ENCODE peak calls at places on chromosomes 7 and 10, in eight cellular contexts. L is fibroblast of villous mesenchyme; H is CD8-positive, alpha-beta T cell; F is spleen; T is glutamatergic neuron; J is WERI-Rb-1; P is progenitor cell of endocrine pancreas; K is Caco-2. G is an unnamed sample.
A peak's percentile ranks its signal among the peaks of the same experiment; 100 is the strongest.

GRCh38 chr7:3267928-3268690 is 32.9 kb upstream of the SDK1 start:
- DNase-seq in L (peak; percentile 96), H (no peak), F (no peak), T (peak; percentile 72), J (peak; percentile 91), P (no peak), K (no peak), G (no peak)

GRCh38 chr10:52391927-52392602 is 78.0 kb downstream of the DKK1 start:
- DNase-seq in L (no peak), H (no peak), F (no peak), T (no peak), J (no peak), P (no peak), K (no peak), G (no peak)

GRCh38 chr7:85630904-85631582 is 444.2 kb upstream of the SEMA3D start:
- DNase-seq in L (no peak), H (no peak), F (no peak), T (no peak), J (no peak), P (no peak), K (no peak), G (no peak)

GRCh38 chr10:132940791-132941465 is 1.4 kb downstream of the CFAP46 start:
- DNase-seq in L (no peak), H (no peak), F (peak; percentile 76), T (no peak), J (no peak), P (no peak), K (no peak), G (no peak)

GRCh38 chr10:3852147-3852904 is 67.3 kb upstream of the KLF6 start:
- DNase-seq in L (peak; percentile 99), H (no peak), F (peak; percentile 80), T (no peak), J (no peak), P (peak; percentile 29), K (peak; percentile 95), G (no peak)

GRCh38 chr10:11714750-11715365 is 27.3 kb upstream of the ECHDC3 start:
- DNase-seq in L (no peak), H (no peak), F (no peak), T (no peak), J (no peak), P (no peak), K (no peak), G (no peak)

GRCh38 chr7:121909721-121910359 is 36.9 kb downstream of the PTPRZ1 start:
- DNase-seq in L (no peak), H (no peak), F (no peak), T (no peak), J (no peak), P (no peak), K (no peak), G (no peak)

GRCh38 chr10:131098416-131098952 is 213.0 kb downstream of the TCERG1L start:
- DNase-seq in L (no peak), H (no peak), F (no peak), T (no peak), J (no peak), P (no peak), K (no peak), G (no peak)

GRCh38 chr10:10599994-10600393 is 417.7 kb upstream of the CELF2 start:
- DNase-seq in L (no peak), H (no peak), F (no peak), T (no peak), J (no peak), P (no peak), K (no peak), G (no peak)

GRCh38 chr7:139231513-139232376 is 708 bp downstream of the UBN2 start:
- DNase-seq in L (peak; percentile 48), H (peak; percentile 58), F (peak; percentile 87), T (peak; percentile 54), J (peak; percentile 29), P (peak; percentile 12), K (peak; percentile 42), G (peak; percentile 42)

GRCh38 chr7:112262804-112263203 is 56.3 kb downstream of the ZNF277 start:
- DNase-seq in L (peak; percentile 30), H (no peak), F (no peak), T (no peak), J (no peak), P (no peak), K (no peak), G (no peak)

GRCh38 chr10:89213191-89213808 is 6.2 kb upstream of the CH25H start:
- DNase-seq in L (peak; percentile 58), H (no peak), F (no peak), T (no peak), J (no peak), P (no peak), K (no peak), G (no peak)

GRCh38 chr7:82050134-82050533 is 280.3 kb upstream of the HGF start:
- DNase-seq in L (peak; percentile 95), H (no peak), F (no peak), T (no peak), J (no peak), P (no peak), K (peak; percentile 34), G (no peak)

GRCh38 chr10:8048281-8049008 is 6.0 kb upstream of the GATA3 start:
- DNase-seq in L (no peak), H (peak; percentile 54), F (no peak), T (no peak), J (no peak), P (no peak), K (no peak), G (no peak)

GRCh38 chr10:110368002-110368401 is 63.3 kb upstream of the SMNDC1 start:
- DNase-seq in L (no peak), H (no peak), F (no peak), T (no peak), J (no peak), P (no peak), K (no peak), G (no peak)

GRCh38 chr10:130221456-130222375 is 85.5 kb downstream of the GLRX3 start:
- DNase-seq in L (no peak), H (no peak), F (peak; percentile 54), T (no peak), J (peak; percentile 70), P (no peak), K (peak; percentile 22), G (no peak)

GRCh38 chr10:17227367-17228080 is 517 bp upstream of the VIM start:
- DNase-seq in L (no peak), H (no peak), F (no peak), T (no peak), J (no peak), P (no peak), K (no peak), G (no peak)

DNA sequence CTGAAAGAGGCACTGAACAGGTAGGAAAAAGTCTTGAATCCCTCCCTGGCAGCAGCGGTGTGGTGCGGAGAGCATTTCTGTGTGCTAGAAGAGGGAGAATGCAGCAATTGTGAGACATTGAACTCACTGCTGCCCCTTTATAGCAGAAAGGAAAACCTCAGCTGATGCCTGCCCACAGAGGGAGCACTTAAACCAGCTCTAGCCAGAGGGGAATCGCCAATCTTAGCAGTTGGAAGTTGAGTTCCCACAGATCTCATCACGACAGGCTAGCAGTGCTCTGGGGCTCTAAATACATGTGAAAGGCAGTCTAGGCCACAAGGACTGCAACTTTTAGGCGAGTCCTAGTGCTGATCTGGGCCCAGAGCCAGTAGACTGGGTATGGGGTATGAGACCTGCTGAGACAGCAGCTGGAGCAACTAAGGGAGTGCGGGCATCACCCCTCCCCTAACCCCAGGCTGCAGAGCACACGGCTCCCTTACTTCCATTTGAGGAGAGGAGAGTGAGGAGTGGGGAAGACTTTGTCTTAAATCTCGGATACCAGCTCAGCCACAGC is 25.2 kb upstream of the PRR15 start:
- DNase-seq in L (no peak), H (no peak), F (no peak), T (no peak), J (no peak), P (no peak), K (no peak), G (no peak)
- TF ChIP-seq CTCF in L (no peak), H (no peak), F (no peak), T (no peak), J (no peak), P (no peak), K (no peak), G (no peak)

DNA sequence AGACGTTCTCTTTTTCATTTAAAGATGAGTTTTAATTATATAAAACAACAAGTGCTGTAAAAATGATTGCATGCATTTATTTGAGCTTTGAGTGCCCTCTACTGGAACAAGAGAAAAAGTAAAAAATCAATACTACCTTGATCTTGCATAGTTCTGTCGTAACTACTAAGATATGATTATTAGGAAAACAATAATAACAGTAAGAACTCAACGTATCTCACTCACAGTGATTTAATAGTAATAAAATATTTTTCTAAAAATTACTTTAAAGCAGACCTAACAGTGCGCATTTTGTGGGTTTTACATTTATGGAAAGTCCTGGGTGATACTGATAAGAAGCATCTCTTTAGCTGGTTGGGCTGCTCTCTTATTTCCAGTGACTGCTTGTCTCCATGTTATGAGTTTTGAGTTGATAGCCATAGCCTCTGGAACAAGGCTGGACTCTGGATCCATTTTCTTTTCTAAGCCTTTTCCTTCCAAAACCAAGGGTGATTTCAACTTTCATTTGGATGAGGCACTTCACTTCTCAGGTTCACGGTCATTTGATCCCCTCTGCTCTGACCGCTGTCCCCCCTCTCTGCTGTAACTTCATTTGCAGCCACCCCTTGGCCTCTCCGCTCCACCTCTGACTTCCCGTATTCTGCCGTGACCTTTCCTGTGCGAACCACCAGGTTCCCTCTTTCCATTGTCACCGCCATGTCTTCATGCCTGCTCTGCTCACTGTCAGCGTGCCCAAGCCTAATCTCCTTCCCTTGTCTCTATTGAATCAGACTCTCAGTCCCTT is 29.6 kb upstream of the INHBA start:
- DNase-seq in L (no peak), H (no peak), F (peak; percentile 75), T (no peak), J (no peak), P (no peak), K (no peak), G (no peak)
- TF ChIP-seq CTCF in L (peak; percentile 35), H (no peak), F (no peak), T (peak; percentile 73), J (no peak), P (peak; percentile 82), K (no peak), G (no peak)

GRCh38 chr10:116784035-116784434 is 41.7 kb upstream of the HSPA12A start:
- DNase-seq in L (no peak), H (no peak), F (peak; percentile 40), T (no peak), J (no peak), P (no peak), K (no peak), G (no peak)

GRCh38 chr10:116785867-116786266 is 43.5 kb upstream of the HSPA12A start:
- DNase-seq in L (no peak), H (no peak), F (no peak), T (peak; percentile 1), J (no peak), P (no peak), K (no peak), G (no peak)

GRCh38 chr10:116787018-116787674 is 44.8 kb upstream of the HSPA12A start:
- DNase-seq in L (no peak), H (no peak), F (no peak), T (peak; percentile 7), J (no peak), P (no peak), K (no peak), G (no peak)

GRCh38 chr10:116784651-116785050 is 42.3 kb upstream of the HSPA12A start:
- DNase-seq in L (no peak), H (no peak), F (peak; percentile 56), T (no peak), J (no peak), P (no peak), K (no peak), G (no peak)

GRCh38 chr10:116785282-116785681 is 42.9 kb upstream of the HSPA12A start:
- DNase-seq in L (no peak), H (no peak), F (peak; percentile 68), T (no peak), J (no peak), P (no peak), K (peak; percentile 13), G (no peak)
- TF ChIP-seq CTCF in L (no peak), H (no peak), F (no peak), T (no peak), J (no peak), P (no peak), K (no peak), G (no peak)

GRCh38 chr10:37263304-37263703 is 137.9 kb downstream of the ANKRD30A start:
- DNase-seq in L (no peak), H (no peak), F (no peak), T (no peak), J (no peak), P (no peak), K (no peak), G (no peak)
- TF ChIP-seq CTCF in L (no peak), H (no peak), F (no peak), T (peak; percentile 10), J (no peak), P (no peak), K (peak; percentile 54), G (no peak)